ENCODE peak calls at places on chromosomes 4 and X, in six cellular contexts. E, U, D, J, Y and I are unnamed samples. For H3K36me3, the result is how much of the 10 kb centered on the place peaks cover.

GRCh38 chr4:173527103-173527876 is 2.7 kb downstream of the HAND2 start:
- DNase-seq in E (no peak), U (no peak), D (no peak), J (no peak), Y (no peak), I (no peak)

GRCh38 chr4:90357117-90357710 is 230.0 kb downstream of the CCSER1 start:
- DNase-seq in E (no peak), U (no peak), D (peak), J (no peak), Y (peak), I (peak)

GRCh38 chr4:120111745-120112144 is 45.1 kb upstream of the MAD2L1 start:
- DNase-seq in E (no peak), U (no peak), D (no peak), J (no peak), Y (no peak), I (no peak)

GRCh38 chr4:151409470-151410313 is 716 bp downstream of the FHIP1A start:
- DNase-seq in E (peak), U (no peak), D (no peak), J (peak), Y (no peak), I (no peak)

GRCh38 chrX:139967300-139967699 is 2.0 kb upstream of the CXorf66 start:
- DNase-seq in E (no peak), U (no peak), D (no peak), J (no peak), Y (no peak), I (no peak)

GRCh38 chr4:140238353-140239041 is 84.5 kb upstream of the MAML3 start:
- DNase-seq in E (no peak), U (peak), D (no peak), J (peak), Y (peak), I (peak)

GRCh38 chr4:180054291-180054690 is 2188.9 kb upstream of the TENM3 start:
- DNase-seq in E (no peak), U (no peak), D (no peak), J (no peak), Y (no peak), I (no peak)

GRCh38 chr4:101944649-101945048 is 154.1 kb downstream of the BANK1 start:
- DNase-seq in E (no peak), U (no peak), D (peak), J (no peak), Y (peak), I (peak)

GRCh38 chr4:47219586-47219985 is 188.2 kb downstream of the GABRB1 start:
- DNase-seq in E (no peak), U (no peak), D (no peak), J (no peak), Y (peak), I (no peak)

GRCh38 chr4:7890635-7891393 is 48.8 kb downstream of the AFAP1 start:
- DNase-seq in E (no peak), U (no peak), D (no peak), J (no peak), Y (peak), I (no peak)

GRCh38 chr4:10091531-10092181 is 24.9 kb downstream of the WDR1 start:
- DNase-seq in E (peak), U (no peak), D (no peak), J (no peak), Y (no peak), I (no peak)

GRCh38 chr4:67680568-67681222 is 20.3 kb downstream of the UBA6 start:
- DNase-seq in E (no peak), U (no peak), D (no peak), J (no peak), Y (peak), I (peak)

GRCh38 chr4:107689912-107690587 is 30.0 kb downstream of the PAPSS1 start:
- DNase-seq in E (no peak), U (no peak), D (peak), J (no peak), Y (peak), I (peak)

GRCh38 chr4:184958127-184958806 is 60.0 kb upstream of the HELT start:
- DNase-seq in E (no peak), U (no peak), D (no peak), J (no peak), Y (no peak), I (no peak)

GRCh38 chrX:69618803-69619202 is 2.9 kb downstream of the EDA start:
- DNase-seq in E (no peak), U (no peak), D (no peak), J (no peak), Y (peak), I (peak)

GRCh38 chr4:118284169-118284568 is 68.6 kb downstream of the PRSS12 start:
- DNase-seq in E (no peak), U (no peak), D (no peak), J (no peak), Y (peak), I (no peak)

GRCh38 chr4:174037049-174037448 is 246.4 kb downstream of the FBXO8 start:
- DNase-seq in E (no peak), U (no peak), D (no peak), J (no peak), Y (no peak), I (no peak)

GRCh38 chr4:53821179-53821851 is 230.0 kb upstream of the LNX1 start:
- DNase-seq in E (no peak), U (no peak), D (no peak), J (no peak), Y (no peak), I (no peak)

GRCh38 chrX:69215161-69215560 is 49.9 kb upstream of the PJA1 start:
- DNase-seq in E (no peak), U (no peak), D (no peak), J (no peak), Y (no peak), I (no peak)

GRCh38 chr4:169628579-169628978 is 8.2 kb downstream of the CLCN3 start:
- DNase-seq in E (no peak), U (no peak), D (no peak), J (no peak), Y (no peak), I (no peak)

GRCh38 chr4:76527666-76528065 is 92.6 kb downstream of the SHROOM3 start:
- DNase-seq in E (no peak), U (no peak), D (no peak), J (no peak), Y (no peak), I (no peak)

GRCh38 chr4:138775890-138776289 is 239.7 kb upstream of the NOCT start:
- DNase-seq in E (no peak), U (peak), D (no peak), J (no peak), Y (no peak), I (no peak)

GRCh38 chr4:37388672-37389368 is 144.3 kb downstream of the NWD2 start:
- DNase-seq in E (no peak), U (no peak), D (no peak), J (no peak), Y (no peak), I (no peak)

GRCh38 chr4:7194251-7195137 is 2.2 kb downstream of the SORCS2 start:
- DNase-seq in E (peak), U (no peak), D (no peak), J (peak), Y (no peak), I (no peak)

GRCh38 chr4:73662709-73663546 is 42.7 kb upstream of the RASSF6 start:
- DNase-seq in E (no peak), U (no peak), D (no peak), J (no peak), Y (peak), I (peak)

GRCh38 chr4:94507708-94508107 is 56.0 kb downstream of the PDLIM5 start:
- DNase-seq in E (no peak), U (peak), D (peak), J (no peak), Y (peak), I (peak)

GRCh38 chrX:13167444-13168207 is 123.2 kb upstream of the FAM9C start:
- DNase-seq in E (no peak), U (peak), D (no peak), J (no peak), Y (peak), I (no peak)

GRCh38 chrX:141314441-141314840 is 72.1 kb upstream of the SPANXC start:
- DNase-seq in E (no peak), U (no peak), D (no peak), J (no peak), Y (peak), I (no peak)

GRCh38 chrX:149757206-149758067 is 16.4 kb upstream of the HSFX1 start:
- DNase-seq in E (peak), U (no peak), D (no peak), J (no peak), Y (no peak), I (no peak)

GRCh38 chr4:14898989-14899388 is 103.3 kb upstream of the CPEB2 start:
- DNase-seq in E (no peak), U (no peak), D (no peak), J (no peak), Y (no peak), I (no peak)

GRCh38 chr4:4880492-4880891 is 21.0 kb downstream of the MSX1 start:
- DNase-seq in E (no peak), U (no peak), D (no peak), J (no peak), Y (no peak), I (no peak)

GRCh38 chr4:188196134-188196735 is 57.0 kb downstream of the TRIML1 start:
- DNase-seq in E (no peak), U (no peak), D (no peak), J (no peak), Y (no peak), I (no peak)

GRCh38 chr4:10589808-10590207 is 94.8 kb downstream of the CLNK start:
- DNase-seq in E (no peak), U (no peak), D (no peak), J (no peak), Y (peak), I (no peak)

GRCh38 chr4:7708238-7708637 is 231.4 kb downstream of the AFAP1 start:
- DNase-seq in E (no peak), U (no peak), D (no peak), J (no peak), Y (no peak), I (no peak)

GRCh38 chrX:30065226-30065625 is 150.1 kb upstream of the MAGEB2 start:
- DNase-seq in E (no peak), U (no peak), D (no peak), J (no peak), Y (peak), I (peak)

GRCh38 chrX:30060718-30061117 is 154.6 kb upstream of the MAGEB2 start:
- DNase-seq in E (no peak), U (no peak), D (no peak), J (no peak), Y (peak), I (peak)
- TF ChIP-seq CTCF in E (no peak), U (no peak), D (peak), J (peak), Y (peak), I (peak)

GRCh38 chr4:145536044-145536443 is 54.4 kb downstream of the SMAD1 start:
- DNase-seq in E (no peak), U (no peak), D (no peak), J (no peak), Y (no peak), I (no peak)
- H3K36me3 ChIP-seq in E (under half), U (under half), D (under half), J (under half), Y (under half), I (under half)

DNA sequence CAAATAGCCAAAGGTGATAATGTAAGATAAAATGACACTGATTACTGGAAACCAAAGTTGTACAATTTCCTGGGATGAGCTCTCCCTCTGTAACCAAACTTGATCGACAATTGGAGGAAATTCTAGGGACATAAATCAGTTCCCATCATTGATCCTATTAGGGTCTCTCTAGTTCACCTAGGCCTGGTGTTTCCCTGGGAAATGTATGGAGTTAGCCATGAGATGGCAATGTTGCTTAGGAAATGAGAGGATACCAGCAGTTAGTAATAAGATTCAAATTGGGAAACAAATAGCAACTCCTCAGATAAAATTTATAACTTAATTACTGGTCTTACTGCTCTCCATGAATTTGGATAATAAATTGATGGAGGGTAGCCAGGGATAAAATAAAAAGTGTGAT is 52.2 kb downstream of the SPATA18 start:
- DNase-seq in E (no peak), U (no peak), D (no peak), J (no peak), Y (no peak), I (no peak)
- TF ChIP-seq CTCF in E (no peak), U (no peak), D (no peak), J (peak), Y (peak), I (peak)

GRCh38 chr4:146288188-146288587 is 73.8 kb downstream of the REELD1 start:
- DNase-seq in E (no peak), U (no peak), D (no peak), J (no peak), Y (no peak), I (no peak)
- H3K36me3 ChIP-seq in E (under half), U (under half), D (under half), J (under half), Y (under half), I (under half)

DNA sequence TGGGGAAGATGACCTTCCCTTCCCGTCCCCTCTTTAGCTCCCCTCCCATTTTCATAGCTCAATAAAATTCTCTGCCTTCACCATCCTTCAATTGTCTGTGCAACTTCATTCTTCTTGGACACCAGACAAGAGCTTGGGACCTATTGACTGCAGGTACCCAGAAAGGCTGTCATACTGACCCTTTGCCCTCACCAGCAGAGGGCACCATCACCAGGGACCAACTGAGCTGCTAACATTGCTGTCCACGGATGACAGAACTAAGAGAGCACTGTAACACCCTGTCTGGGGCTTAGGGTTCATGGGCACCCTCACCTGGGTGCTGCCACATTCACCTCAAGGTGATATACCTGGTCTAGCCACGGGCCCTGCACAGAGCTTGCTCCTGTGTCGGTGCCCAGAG is 141.3 kb upstream of the VCX3B start:
- DNase-seq in E (no peak), U (no peak), D (no peak), J (no peak), Y (no peak), I (no peak)
- TF ChIP-seq CTCF in E (no peak), U (no peak), D (no peak), J (peak), Y (no peak), I (peak)

GRCh38 chrX:129783176-129783776 is 3.5 kb downstream of the SASH3 start:
- DNase-seq in E (no peak), U (no peak), D (no peak), J (no peak), Y (no peak), I (no peak)
- H3K36me3 ChIP-seq in E (under half), U (under half), D (under half), J (under half), Y (under half), I (under half)

GRCh38 chr4:146343776-146344175 is 129.4 kb downstream of the REELD1 start:
- DNase-seq in E (no peak), U (no peak), D (no peak), J (no peak), Y (no peak), I (no peak)

GRCh38 chr4:146343199-146343598 is 128.9 kb downstream of the REELD1 start:
- DNase-seq in E (no peak), U (no peak), D (no peak), J (no peak), Y (no peak), I (no peak)

GRCh38 chr4:146340798-146341197 is 126.5 kb downstream of the REELD1 start:
- DNase-seq in E (no peak), U (no peak), D (no peak), J (no peak), Y (peak), I (no peak)

GRCh38 chr4:146346276-146346675 is 131.9 kb downstream of the REELD1 start:
- DNase-seq in E (no peak), U (no peak), D (no peak), J (no peak), Y (no peak), I (no peak)

GRCh38 chr4:146342600-146343192 is 128.4 kb downstream of the REELD1 start:
- DNase-seq in E (no peak), U (peak), D (no peak), J (no peak), Y (peak), I (peak)
- TF ChIP-seq CTCF in E (no peak), U (no peak), D (peak), J (peak), Y (peak), I (peak)

GRCh38 chr4:528296-528695 is 29.3 kb downstream of the PIGG start:
- DNase-seq in E (peak), U (no peak), D (no peak), J (no peak), Y (no peak), I (no peak)
- H3K36me3 ChIP-seq in E (half or more), U (half or more), D (under half), J (half or more), Y (half or more), I (under half)

GRCh38 chr4:57499786-57500185 is 389.6 kb upstream of the IGFBP7 start:
- DNase-seq in E (no peak), U (no peak), D (no peak), J (no peak), Y (no peak), I (peak)
- TF ChIP-seq CTCF in E (no peak), U (no peak), D (no peak), J (no peak), Y (no peak), I (peak)